ENCODE peak calls at places on chromosomes 6 and 20, in four cellular contexts. G, L, X and Q are unnamed samples.

GRCh38 chr20:57871237-57871632 is 161.4 kb upstream of the PMEPA1 start:
- DNase-seq in G (no peak), L (no peak), X (no peak), Q (no peak)

GRCh38 chr20:652611-653109 is 340 bp downstream of the SRXN1 start:
- DNase-seq in G (no peak), X (no peak), L (no peak), Q (no peak)

GRCh38 chr6:143027058-143027457 is 33.6 kb upstream of the AIG1 start:
- DNase-seq in L (peak; percentile 16), X (peak; percentile 66), G (no peak), Q (peak; percentile 36)

GRCh38 chr20:10306440-10307358 is 88.1 kb downstream of the SNAP25 start:
- DNase-seq in G (no peak), X (no peak), L (no peak), Q (no peak)

GRCh38 chr6:108650325-108650724 is 89.6 kb downstream of the FOXO3 start:
- DNase-seq in X (no peak), G (no peak), L (no peak), Q (no peak)

GRCh38 chr6:107784669-107785068 is 39.4 kb downstream of the SCML4 start:
- DNase-seq in G (no peak), L (no peak), X (no peak), Q (no peak)

GRCh38 chr20:22582960-22583772 is 1.2 kb downstream of the FOXA2 start:
- DNase-seq in L (no peak), G (no peak), X (no peak), Q (no peak)

GRCh38 chr6:68777956-68778355 is 142.9 kb downstream of the ADGRB3 start:
- DNase-seq in G (peak; percentile 83), X (no peak), L (no peak), Q (peak; percentile 71)

GRCh38 chr6:166032366-166033171 is 135.1 kb downstream of the TBXT start:
- DNase-seq in L (no peak), G (no peak), X (no peak), Q (no peak)

GRCh38 chr20:12916699-12917098 is 92.1 kb upstream of the SPTLC3 start:
- DNase-seq in G (no peak), X (no peak), L (no peak), Q (no peak)

GRCh38 chr6:111938710-111939109 is 65.5 kb upstream of the FYN start:
- DNase-seq in L (no peak), X (no peak), G (no peak), Q (no peak)

GRCh38 chr20:59253779-59254319 is 46.6 kb upstream of the EDN3 start:
- DNase-seq in X (no peak), L (no peak), G (no peak), Q (no peak)

GRCh38 chr6:25670208-25670607 is 18.2 kb downstream of the SCGN start:
- DNase-seq in G (peak; percentile 65), X (no peak), L (no peak), Q (no peak)

GRCh38 chr6:112939543-112939942 is 592.4 kb downstream of the RFPL4B start:
- DNase-seq in L (no peak), G (no peak), X (no peak), Q (no peak)

GRCh38 chr6:117498159-117498558 is 15.7 kb downstream of the DCBLD1 start:
- DNase-seq in L (no peak), G (no peak), X (no peak), Q (no peak)

GRCh38 chr6:984031-984430 is 291.1 kb upstream of the EXOC2 start:
- DNase-seq in X (no peak), G (no peak), L (no peak), Q (no peak)

GRCh38 chr6:143940011-143940597 is 68.0 kb downstream of the PLAGL1 start:
- DNase-seq in X (peak; percentile 73), G (peak; percentile 8), L (peak; percentile 32), Q (peak; percentile 6)

GRCh38 chr6:121849477-121849876 is 414.0 kb downstream of the GJA1 start:
- DNase-seq in G (peak; percentile 24), L (no peak), X (peak; percentile 2), Q (peak; percentile 52)

GRCh38 chr6:117346142-117346930 is 79.4 kb downstream of the ROS1 start:
- DNase-seq in G (peak; percentile 32), X (peak; percentile 5), L (no peak), Q (peak; percentile 8)